ENCODE peak calls at places on chromosomes 3 and 15, in seven cellular contexts. R is OCI-LY7, B is type B pancreatic cell, K is vagina, P is AG09319, V is Calu3, E is brain microvascular endothelial cell. C is an unnamed sample.

GRCh38 chr3:45689787-45690145 is 570 bp downstream of the SACM1L start:
- DNase-seq in P (no peak), E (no peak), V (no peak), K (no peak), B (no peak), R (no peak), C (no peak)

GRCh38 chr3:108486910-108487309 is 23.5 kb downstream of the MYH15 start:
- DNase-seq in E (peak), K (no peak), P (no peak), V (no peak), R (no peak), B (no peak), C (no peak)

GRCh38 chr15:62858343-62858742 is 184.2 kb upstream of the TPM1 start:
- DNase-seq in K (no peak), E (no peak), P (no peak), B (no peak), V (no peak), R (no peak), C (no peak)

GRCh38 chr3:158830391-158830790 is 28.5 kb downstream of the MFSD1 start:
- DNase-seq in R (no peak), B (no peak), V (no peak), P (no peak), K (no peak), E (no peak), C (no peak)

GRCh38 chr3:11953350-11953749 is 50.8 kb upstream of the SYN2 start:
- DNase-seq in V (no peak), P (no peak), E (no peak), R (no peak), K (no peak), B (no peak), C (no peak)

GRCh38 chr3:123060054-123060453 is 6.8 kb upstream of the PDIA5 start:
- DNase-seq in K (no peak), B (no peak), V (no peak), R (no peak), P (no peak), E (no peak), C (no peak)

GRCh38 chr3:74801924-74802323 is 187.5 kb upstream of the CNTN3 start:
- DNase-seq in R (no peak), P (no peak), V (no peak), B (no peak), E (no peak), K (no peak), C (no peak)

GRCh38 chr15:77654975-77655374 is 22.3 kb upstream of the LINGO1 start:
- DNase-seq in B (no peak), E (no peak), K (no peak), V (peak), R (peak), P (no peak), C (no peak)

GRCh38 chr3:38541800-38542199 is 45.7 kb downstream of the EXOG start:
- DNase-seq in R (no peak), E (peak), K (no peak), V (no peak), B (no peak), P (no peak), C (no peak)

GRCh38 chr15:100330629-100331215 is 11.1 kb downstream of the ADAMTS17 start:
- DNase-seq in R (peak), K (peak), E (no peak), B (no peak), P (no peak), V (no peak), C (no peak)

GRCh38 chr15:71042356-71042922 is 72.8 kb upstream of the THSD4 start:
- DNase-seq in K (no peak), E (no peak), P (no peak), R (no peak), V (no peak), B (no peak), C (no peak)

GRCh38 chr3:65979731-65980130 is 59.0 kb downstream of the MAGI1 start:
- DNase-seq in P (no peak), B (no peak), R (no peak), V (no peak), E (peak), K (no peak), C (no peak)

GRCh38 chr3:46946856-46947544 is 29.5 kb downstream of the CCDC12 start:
- DNase-seq in P (no peak), B (no peak), E (peak), K (no peak), R (no peak), V (peak), C (no peak)

GRCh38 chr3:115709931-115710330 is 86.6 kb downstream of the GAP43 start:
- DNase-seq in B (no peak), K (no peak), R (no peak), E (no peak), P (no peak), V (no peak), C (no peak)

GRCh38 chr3:184262166-184262926 is 993 bp upstream of the CAMK2N2 start:
- DNase-seq in B (no peak), R (no peak), V (peak), K (no peak), P (no peak), E (no peak), C (no peak)

GRCh38 chr15:23516866-23517265 is 48.6 kb upstream of the MKRN3 start:
- DNase-seq in V (no peak), B (no peak), E (no peak), K (no peak), P (no peak), R (no peak), C (no peak)

GRCh38 chr3:42159706-42160472 is 68.7 kb downstream of the TRAK1 start:
- DNase-seq in E (no peak), V (peak), P (no peak), K (no peak), B (no peak), R (peak), C (no peak)

GRCh38 chr3:10185804-10186762 is 21.4 kb downstream of the IRAK2 start:
- DNase-seq in V (no peak), P (no peak), K (no peak), R (no peak), E (no peak), B (no peak), C (no peak)

GRCh38 chr3:38457111-38458003 is 3.7 kb downstream of the ACVR2B start:
- DNase-seq in K (no peak), E (no peak), B (no peak), P (no peak), R (no peak), V (no peak), C (no peak)

GRCh38 chr15:59501531-59502113 is 63.6 kb downstream of the FAM81A start:
- DNase-seq in B (no peak), K (no peak), E (peak), P (no peak), V (peak), R (peak), C (no peak)

GRCh38 chr3:55721716-55722484 is 234.8 kb upstream of the WNT5A start:
- DNase-seq in P (no peak), B (no peak), K (no peak), V (no peak), R (peak), E (peak), C (peak)

GRCh38 chr15:89199734-89200133 is 21.6 kb downstream of the RLBP1 start:
- DNase-seq in V (no peak), R (no peak), E (no peak), K (no peak), P (no peak), B (no peak), C (no peak)

GRCh38 chr3:158108596-158108995 is 1.3 kb upstream of the RSRC1 start:
- DNase-seq in R (no peak), B (no peak), E (no peak), P (no peak), V (no peak), K (no peak), C (no peak)

GRCh38 chr3:45167011-45167911 is 21.1 kb upstream of the CDCP1 start:
- DNase-seq in P (peak), V (peak), E (peak), K (no peak), R (no peak), B (peak), C (peak)

GRCh38 chr3:12891391-12891984 is 50.1 kb upstream of the RPL32 start:
- DNase-seq in K (no peak), E (no peak), V (no peak), B (no peak), P (no peak), R (no peak), C (no peak)

GRCh38 chr15:90881181-90881977 is 2.9 kb upstream of the FES start:
- DNase-seq in K (no peak), B (no peak), P (no peak), R (no peak), V (no peak), E (no peak), C (peak)

GRCh38 chr15:98754283-98755022 is 106.1 kb downstream of the IGF1R start:
- DNase-seq in B (no peak), R (no peak), K (no peak), E (no peak), P (no peak), V (no peak), C (no peak)

GRCh38 chr3:126130081-126130855 is 46.3 kb upstream of the SLC41A3 start:
- DNase-seq in E (no peak), K (peak), B (peak), P (no peak), V (peak), R (no peak), C (peak)

GRCh38 chr3:149055575-149055974 is 30.8 kb downstream of the HLTF start:
- DNase-seq in B (no peak), P (no peak), K (no peak), E (no peak), V (no peak), R (no peak), C (no peak)

GRCh38 chr3:52043750-52044149 is 12.6 kb downstream of the DUSP7 start:
- DNase-seq in R (no peak), V (no peak), E (no peak), K (no peak), B (no peak), P (no peak), C (no peak)

GRCh38 chr15:71143373-71144310 is 28.4 kb downstream of the THSD4 start:
- DNase-seq in K (no peak), P (no peak), V (no peak), E (no peak), R (no peak), B (no peak), C (no peak)

GRCh38 chr3:144106970-144107369 is 135.3 kb downstream of the DIPK2A start:
- DNase-seq in R (no peak), V (no peak), E (no peak), P (no peak), B (no peak), K (no peak), C (no peak)

GRCh38 chr3:134503266-134503665 is 17.4 kb downstream of the CEP63 start:
- DNase-seq in K (no peak), R (no peak), B (no peak), V (no peak), E (no peak), P (no peak), C (no peak)

GRCh38 chr15:74182131-74182530 is 8.6 kb downstream of the ISLR start:
- DNase-seq in E (no peak), P (no peak), R (no peak), K (no peak), B (no peak), V (no peak), C (no peak)

GRCh38 chr15:51338496-51338895 is at the start of gene CYP19A1:
- DNase-seq in B (no peak), P (no peak), R (no peak), V (no peak), K (no peak), E (no peak), C (no peak)

GRCh38 chr15:80693682-80694623 is 1.2 kb upstream of the ABHD17C start:
- DNase-seq in B (no peak), K (no peak), E (no peak), V (no peak), P (no peak), R (peak), C (no peak)

DNA sequence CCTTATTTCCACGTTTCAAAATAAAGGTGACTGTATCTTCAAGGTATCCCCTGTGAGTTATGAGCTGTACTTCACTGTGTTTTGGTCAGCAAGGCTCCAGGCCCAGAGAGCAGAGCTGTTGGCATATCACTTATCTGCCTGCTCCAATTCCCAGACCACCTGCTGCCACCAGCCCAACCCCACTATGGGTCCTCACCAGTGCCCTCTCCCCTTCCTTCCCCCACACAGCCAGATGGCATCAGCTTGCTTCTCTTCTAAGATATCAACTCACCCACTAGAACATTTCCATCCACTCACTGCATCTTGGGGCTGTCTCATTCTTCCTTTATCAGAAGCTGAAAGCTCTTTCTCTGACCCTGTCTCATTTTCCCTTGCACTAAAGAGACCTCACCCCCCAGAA is 136.9 kb upstream of the EIF1B start:
- DNase-seq in R (no peak), K (peak), P (no peak), E (no peak), V (no peak), B (no peak), C (no peak)
- TF ChIP-seq CTCF in R (no peak), K (no peak), P (no peak), E (no peak), V (no peak), B (no peak), C (no peak)

DNA sequence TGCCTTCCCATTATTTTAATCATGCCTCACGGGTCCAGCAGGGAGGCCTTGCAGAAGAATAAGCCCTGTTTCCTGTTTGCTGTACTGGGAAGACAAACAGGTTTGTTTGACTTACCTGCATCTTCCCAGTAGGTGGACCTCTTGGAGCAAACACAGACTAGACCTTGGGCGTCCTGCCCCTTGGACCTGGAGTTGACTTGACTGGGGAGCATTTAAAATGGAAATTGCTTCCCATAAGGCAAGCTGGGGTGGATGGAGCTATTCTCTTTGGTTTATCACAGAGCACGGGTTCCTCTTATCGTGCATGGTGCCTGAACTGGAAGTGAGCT is 151.4 kb downstream of the RPLP1 start:
- DNase-seq in V (peak), P (no peak), K (no peak), B (no peak), R (no peak), E (no peak), C (no peak)
- TF ChIP-seq CTCF in V (peak), P (no peak), K (no peak), B (no peak), R (peak), E (no peak), C (no peak)

GRCh38 chr3:106540743-106541142 is 671.9 kb upstream of the CBLB start:
- DNase-seq in V (no peak), K (no peak), R (no peak), P (no peak), B (no peak), E (no peak), C (no peak)
- TF ChIP-seq CTCF in V (no peak), K (no peak), R (no peak), P (no peak), B (no peak), E (no peak), C (no peak)

GRCh38 chr3:48855681-48856447 is 8.2 kb upstream of the PRKAR2A start:
- DNase-seq in E (no peak), B (no peak), P (no peak), R (no peak), V (no peak), K (no peak), C (no peak)
- TF ChIP-seq CTCF in E (no peak), B (no peak), P (no peak), R (no peak), V (no peak), K (no peak), C (no peak)

GRCh38 chr3:194685723-194686413 is at the start of gene FAM43A:
- DNase-seq in R (peak), P (peak), E (peak), K (peak), B (peak), V (peak), C (peak)
- TF ChIP-seq CTCF in R (peak), P (peak), E (peak), K (no peak), B (peak), V (no peak), C (peak)

DNA sequence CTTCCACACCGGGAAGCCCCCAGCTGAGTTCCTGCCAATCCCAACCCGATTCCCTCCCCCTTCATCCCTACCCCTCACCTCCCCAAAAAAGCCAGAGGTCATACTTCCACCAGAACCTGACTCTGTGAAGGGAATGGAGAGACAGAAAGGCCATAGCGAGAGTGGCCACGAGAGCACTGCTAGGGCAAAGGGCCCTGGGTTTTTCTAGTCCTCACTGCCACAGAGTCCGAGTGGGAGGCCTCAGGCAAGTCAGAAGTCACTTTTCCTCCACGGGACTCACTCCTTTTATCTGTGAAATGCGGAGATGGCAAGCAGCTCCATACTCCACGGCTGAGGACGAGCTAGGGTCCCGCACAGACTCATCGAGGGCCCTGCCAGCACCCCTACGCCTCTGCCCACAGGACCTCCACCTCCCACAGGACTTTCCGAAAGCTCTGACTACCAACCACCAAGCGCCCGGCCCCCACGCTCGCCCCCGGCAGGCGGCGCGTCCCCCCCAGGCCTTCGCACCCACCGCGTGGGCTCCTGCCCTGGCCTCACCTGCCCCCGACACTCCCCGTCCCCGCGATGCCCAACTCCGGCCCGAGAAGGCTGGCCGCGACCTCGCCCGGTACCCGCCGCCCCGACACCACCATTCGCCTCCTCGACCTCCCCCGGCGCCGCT is 794 bp downstream of the ATP13A3 start:
- DNase-seq in P (no peak), E (no peak), K (no peak), R (peak), V (peak), B (no peak), C (peak)
- TF ChIP-seq CTCF in P (peak), E (peak), K (no peak), R (no peak), V (no peak), B (peak), C (peak)

DNA sequence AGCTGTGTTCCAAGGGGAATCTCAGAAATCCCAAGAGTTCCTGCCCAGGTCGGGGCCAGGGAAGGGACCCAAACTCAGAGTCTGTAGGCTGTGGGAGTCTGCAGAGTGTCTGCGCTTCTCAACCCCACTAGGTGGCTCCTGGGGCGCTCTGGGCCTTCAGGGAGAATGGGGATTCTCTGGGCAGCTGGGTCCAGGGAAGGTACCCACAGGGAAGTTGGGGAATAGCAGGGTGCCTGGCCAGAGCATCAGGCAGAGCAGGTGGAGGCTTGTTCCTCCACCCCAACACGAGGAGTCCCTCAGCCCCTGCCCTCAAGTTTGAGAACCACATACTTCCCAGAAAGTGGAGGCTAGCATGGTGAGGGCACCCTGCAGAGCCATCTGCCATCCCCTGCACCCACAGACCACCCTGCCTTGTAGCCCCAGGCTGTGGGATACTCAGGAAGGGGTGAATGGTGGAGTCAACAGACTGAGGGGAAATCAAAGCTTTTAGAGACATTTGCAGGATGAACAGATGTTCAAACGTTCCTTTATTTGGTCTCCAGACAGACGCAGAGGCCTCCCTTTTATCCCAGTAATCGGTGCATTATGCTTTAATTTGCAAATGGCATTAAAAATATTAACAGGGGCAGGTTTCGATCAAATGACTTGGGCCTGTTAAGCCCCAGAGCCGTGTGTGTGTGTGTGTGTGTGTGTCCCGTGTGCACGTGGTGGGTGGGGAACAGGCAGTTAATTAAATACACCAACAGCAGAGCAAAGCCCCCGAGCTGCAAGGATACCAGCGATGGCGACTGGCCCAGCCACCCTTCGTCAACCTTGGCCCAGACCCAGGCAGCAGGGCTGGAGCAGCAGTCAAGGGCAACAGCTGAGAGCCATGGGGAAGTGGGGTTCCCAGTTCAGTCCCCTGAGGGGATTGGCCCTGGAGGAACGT is 57.7 kb downstream of the DNAJB8 start:
- DNase-seq in E (no peak), R (no peak), B (no peak), K (no peak), P (no peak), V (peak), C (peak)
- TF ChIP-seq CTCF in E (peak), R (peak), B (peak), K (no peak), P (no peak), V (peak), C (no peak)

GRCh38 chr15:45638641-45639040 is 3.8 kb downstream of the SQOR start:
- DNase-seq in P (no peak), V (no peak), R (no peak), E (no peak), K (no peak), B (no peak), C (no peak)

GRCh38 chr15:45644437-45644836 is 9.6 kb downstream of the SQOR start:
- DNase-seq in V (no peak), P (no peak), K (no peak), E (no peak), R (no peak), B (no peak), C (no peak)

GRCh38 chr15:45640610-45641009 is 5.8 kb downstream of the SQOR start:
- DNase-seq in P (no peak), E (peak), B (no peak), R (no peak), V (peak), K (no peak), C (no peak)

GRCh38 chr15:45642203-45642932 is 7.5 kb downstream of the SQOR start:
- DNase-seq in R (no peak), K (no peak), V (no peak), E (peak), P (peak), B (no peak), C (no peak)

DNA sequence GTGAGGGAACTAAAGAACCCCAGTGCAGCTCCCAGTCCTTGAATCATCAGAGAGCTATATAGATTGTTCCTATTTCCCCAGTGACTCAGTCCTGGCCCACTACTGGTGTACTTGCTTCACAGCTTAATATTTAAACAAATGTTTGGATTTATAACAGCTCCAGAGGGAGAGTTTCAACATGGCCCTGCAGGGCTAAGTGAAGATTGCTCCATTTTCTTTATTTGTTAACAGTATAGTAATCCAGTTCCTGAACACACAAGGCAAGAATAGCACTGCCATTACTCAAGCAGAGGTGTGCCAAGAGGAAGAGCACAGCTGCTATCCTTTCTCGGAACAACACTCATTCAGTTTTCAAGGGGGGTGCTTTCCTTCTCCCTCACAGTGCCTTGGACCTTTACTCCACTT is 6.5 kb downstream of the SQOR start:
- DNase-seq in R (no peak), B (no peak), E (peak), K (no peak), V (peak), P (peak), C (no peak)
- TF ChIP-seq CTCF in R (no peak), B (no peak), E (peak), K (no peak), V (peak), P (no peak), C (no peak)

C was measured in ovary.